ENCODE peak calls at places on chromosomes 11 and 22, in six cellular contexts. B, P, R, Q, K and A are unnamed samples.

GRCh38 chr11:132475046-132475445 is 1057.3 kb downstream of the OPCML start:
- DNase-seq in K (no peak), Q (no peak), B (no peak), R (no peak), P (no peak), A (no peak)

GRCh38 chr11:119490253-119491006 is 67.5 kb upstream of the THY1 start:
- DNase-seq in B (no peak), P (no peak), Q (no peak), K (peak), R (no peak), A (no peak)

GRCh38 chr11:8426076-8426475 is 162.4 kb upstream of the LMO1 start:
- DNase-seq in K (no peak), R (no peak), B (no peak), Q (no peak), P (no peak), A (no peak)

GRCh38 chr11:1843796-1844195 is 5.0 kb downstream of the TNNI2 start:
- DNase-seq in R (no peak), B (peak), Q (no peak), P (no peak), K (no peak), A (no peak)

GRCh38 chr11:119402470-119402869 is 20.5 kb downstream of the THY1 start:
- DNase-seq in P (no peak), K (no peak), Q (no peak), B (no peak), R (no peak), A (no peak)

GRCh38 chr11:130786987-130787688 is 129.1 kb downstream of the SNX19 start:
- DNase-seq in P (no peak), R (no peak), Q (peak), K (no peak), B (no peak), A (no peak)

GRCh38 chr11:2213890-2214526 is 42.4 kb upstream of the TH start:
- DNase-seq in Q (no peak), P (peak), R (no peak), K (peak), B (no peak), A (no peak)

GRCh38 chr11:31652528-31652927 is 143.0 kb downstream of the ELP4 start:
- DNase-seq in Q (no peak), R (no peak), P (no peak), K (no peak), B (no peak), A (no peak)

GRCh38 chr11:24866743-24867142 is 369.9 kb downstream of the LUZP2 start:
- DNase-seq in P (no peak), K (no peak), Q (no peak), R (no peak), B (no peak), A (no peak)
- TF ChIP-seq POLR2A in P (no peak), K (no peak), Q (no peak), R (no peak), B (no peak), A (no peak)

GRCh38 chr11:10898763-10899541 is 41.1 kb upstream of the ZBED5 start:
- DNase-seq in P (no peak), Q (no peak), B (peak), R (no peak), K (no peak), A (no peak)

GRCh38 chr11:10897150-10897549 is 39.3 kb upstream of the ZBED5 start:
- DNase-seq in Q (no peak), K (no peak), R (no peak), B (no peak), P (no peak), A (no peak)

GRCh38 chr11:10898003-10898762 is 40.3 kb upstream of the ZBED5 start:
- DNase-seq in Q (no peak), K (no peak), P (no peak), B (no peak), R (no peak), A (no peak)

GRCh38 chr11:10900686-10901415 is 43.0 kb upstream of the ZBED5 start:
- DNase-seq in R (no peak), K (no peak), Q (no peak), B (peak), P (no peak), A (no peak)

DNA sequence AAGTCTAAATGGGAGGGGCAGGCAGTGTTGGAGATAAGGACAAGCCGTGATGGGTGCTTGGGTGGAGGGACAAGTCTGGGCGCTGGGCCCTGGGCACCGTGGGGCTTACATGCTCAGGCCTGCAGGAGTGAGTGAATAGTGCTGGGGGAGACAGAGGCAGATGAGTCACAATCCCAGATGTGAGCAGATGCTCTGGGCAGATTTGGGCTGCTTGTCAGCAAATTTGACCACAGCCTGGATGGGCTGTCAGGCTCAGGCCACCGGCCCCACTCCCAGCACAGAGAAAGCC is 41.6 kb upstream of the ZBED5 start:
- DNase-seq in B (peak), K (peak), R (no peak), P (no peak), Q (no peak), A (no peak)
- TF ChIP-seq POLR2A in B (no peak), K (no peak), R (no peak), P (no peak), Q (no peak), A (no peak)

GRCh38 chr22:37681556-37682049 is 4.5 kb upstream of the NOL12 start:
- DNase-seq in R (peak), P (peak), Q (peak), B (peak), K (peak), A (peak)

GRCh38 chr22:37680191-37680851 is 4.9 kb downstream of the LGALS1 start:
- DNase-seq in R (no peak), B (no peak), Q (no peak), K (no peak), P (no peak), A (no peak)

GRCh38 chr22:37686002-37686982 is at the start of gene NOL12:
- DNase-seq in Q (peak), B (peak), K (peak), R (peak), P (peak), A (peak)

GRCh38 chr22:37681001-37681424 is 5.1 kb upstream of the NOL12 start:
- DNase-seq in P (no peak), K (no peak), R (no peak), B (no peak), Q (no peak), A (no peak)

GRCh38 chr22:37684803-37685615 is 1.1 kb upstream of the NOL12 start:
- DNase-seq in R (no peak), Q (no peak), P (no peak), K (no peak), B (no peak), A (no peak)
- TF ChIP-seq POLR2A in R (no peak), Q (no peak), P (no peak), K (no peak), B (no peak), A (no peak)

GRCh38 chr11:66334605-66335442 is 1.4 kb downstream of the RIN1 start:
- DNase-seq in P (no peak), R (no peak), B (no peak), Q (no peak), K (peak), A (no peak)
- TF ChIP-seq POLR2A in P (no peak), R (no peak), B (no peak), Q (no peak), K (no peak), A (no peak)

GRCh38 chr11:67056267-67056639 is 394 bp upstream of the RHOD start:
- DNase-seq in Q (no peak), B (no peak), K (no peak), R (no peak), P (no peak), A (no peak)

GRCh38 chr11:67055812-67056211 is 835 bp upstream of the RHOD start:
- DNase-seq in R (no peak), B (peak), K (no peak), P (peak), Q (no peak), A (no peak)

GRCh38 chr11:67057410-67057757 is 737 bp downstream of the RHOD start:
- DNase-seq in R (no peak), B (no peak), K (no peak), P (no peak), Q (no peak), A (no peak)

GRCh38 chr11:67058506-67058905 is 1.9 kb downstream of the RHOD start:
- DNase-seq in B (no peak), K (no peak), Q (no peak), P (no peak), R (no peak), A (no peak)

GRCh38 chr11:67056640-67057409 is at the start of gene RHOD:
- DNase-seq in R (peak), Q (no peak), K (no peak), P (peak), B (no peak), A (peak)
- TF ChIP-seq POLR2A in R (no peak), Q (no peak), K (no peak), P (no peak), B (no peak), A (no peak)

DNA sequence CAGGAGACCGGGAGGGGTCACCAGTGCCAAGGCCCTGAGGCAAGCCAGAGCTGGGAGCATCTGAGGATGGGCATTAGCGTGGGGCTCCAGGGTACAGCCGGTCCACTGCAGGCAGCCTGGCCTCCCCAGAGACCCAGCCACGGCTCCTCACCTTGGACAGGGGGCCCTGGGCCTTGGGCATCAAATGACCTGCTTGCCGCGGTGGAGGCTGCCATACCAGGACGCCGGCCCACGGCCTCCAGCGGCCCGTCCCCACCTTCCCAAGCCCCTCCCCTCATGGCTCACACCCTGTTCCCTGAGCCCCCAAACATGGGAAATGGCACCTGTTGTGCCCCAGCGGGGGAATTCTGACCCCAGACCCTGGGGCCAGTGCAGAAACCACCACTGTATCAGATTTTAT is 12.7 kb upstream of the RTN4R start:
- DNase-seq in R (no peak), P (no peak), K (no peak), B (no peak), Q (no peak), A (no peak)
- TF ChIP-seq POLR2A in R (no peak), P (no peak), K (no peak), B (no peak), Q (no peak), A (no peak)

GRCh38 chr22:50227588-50228215 is 17.1 kb downstream of the TUBGCP6 start:
- DNase-seq in K (no peak), Q (no peak), R (no peak), B (no peak), P (no peak), A (no peak)
- TF ChIP-seq POLR2A in K (no peak), Q (no peak), R (no peak), B (no peak), P (no peak), A (no peak)

DNA sequence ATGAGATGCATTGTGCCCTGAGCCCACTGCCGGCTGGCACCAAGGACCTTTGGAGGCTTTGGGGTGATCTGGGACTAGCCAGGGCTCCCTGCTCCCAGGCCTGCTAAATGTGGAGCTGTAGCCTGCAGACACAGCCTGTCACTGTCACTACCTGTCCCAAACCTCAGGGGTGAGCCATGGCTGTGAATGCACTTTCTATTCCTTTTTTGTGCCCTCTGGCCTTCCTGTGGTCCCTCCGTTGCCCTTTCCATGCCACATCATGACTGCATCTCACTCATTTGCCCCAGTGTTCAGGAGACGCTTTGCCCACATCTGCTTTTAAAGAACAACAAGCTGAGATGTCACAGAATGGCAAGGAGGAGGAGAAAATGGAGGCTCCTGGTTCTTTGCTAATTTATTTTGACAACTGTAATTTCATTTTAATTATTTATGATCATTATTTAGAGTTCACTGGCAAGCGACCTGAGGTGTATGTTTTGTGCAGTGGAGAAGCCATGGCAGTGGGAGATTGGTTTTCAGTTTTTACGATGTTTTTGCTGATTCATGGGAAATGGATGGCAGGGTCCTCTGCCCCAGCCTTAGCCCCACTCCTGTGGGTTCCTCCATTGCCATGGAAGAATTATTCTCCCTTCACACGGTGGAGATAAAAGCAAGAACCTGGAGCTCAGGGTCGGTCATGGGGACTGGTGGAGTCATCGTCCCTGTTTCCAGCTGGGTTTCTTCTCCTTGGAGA is 69.2 kb downstream of the TSPAN18 start:
- DNase-seq in Q (no peak), B (no peak), K (no peak), P (no peak), R (no peak), A (no peak)
- TF ChIP-seq POLR2A in Q (no peak), B (no peak), K (no peak), P (no peak), R (no peak), A (no peak)